ENCODE peak calls at places on chromosomes 11 and 22, in seven cellular contexts. P, E, L, O, T, B and I are unnamed samples.
A peak's percentile ranks its signal among the peaks of the same experiment; 100 is the strongest.

GRCh38 chr11:117535201-117535869 is 207.7 kb downstream of the CEP164 start:
- DNase-seq in P (no peak), E (no peak), L (no peak), O (no peak), T (no peak), B (no peak), I (no peak)

GRCh38 chr11:57764527-57764926 is 2.9 kb downstream of the CTNND1 start:
- DNase-seq in P (no peak), E (no peak), L (no peak), O (no peak), T (peak; percentile 31), B (no peak), I (no peak)

GRCh38 chr11:32374261-32374711 is 61.1 kb downstream of the WT1 start:
- DNase-seq in P (peak; percentile 15), E (peak; percentile 33), L (peak; percentile 88), O (peak; percentile 46), T (peak; percentile 52), B (peak; percentile 79), I (peak; percentile 83)

GRCh38 chr22:32854351-32854804 is 52.9 kb downstream of the TIMP3 start:
- DNase-seq in P (no peak), E (no peak), L (no peak), O (no peak), T (peak; percentile 15), B (no peak), I (no peak)

GRCh38 chr22:46934746-46935491 is 172.5 kb downstream of the TBC1D22A start:
- DNase-seq in P (peak; percentile 98), E (no peak), L (peak; percentile 74), O (no peak), T (peak; percentile 98), B (peak; percentile 86), I (no peak)

GRCh38 chr11:125082611-125083311 is 19.7 kb downstream of the SLC37A2 start:
- DNase-seq in P (peak; percentile 88), E (no peak), L (no peak), O (no peak), T (peak; percentile 95), B (no peak), I (no peak)

GRCh38 chr11:44005076-44005800 is 42.5 kb upstream of the ACCSL start:
- DNase-seq in P (no peak), E (peak; percentile 52), L (no peak), O (no peak), T (no peak), B (no peak), I (no peak)

GRCh38 chr11:120224872-120225371 is 14.1 kb downstream of the OAF start:
- DNase-seq in P (no peak), E (no peak), L (no peak), O (no peak), T (no peak), B (no peak), I (no peak)

GRCh38 chr11:65787649-65788622 is 1.1 kb downstream of the OVOL1 start:
- DNase-seq in P (no peak), E (no peak), L (peak; percentile 66), O (peak; percentile 47), T (no peak), B (no peak), I (peak; percentile 86)

GRCh38 chr11:47143322-47143721 is 33.4 kb downstream of the ARFGAP2 start:
- DNase-seq in P (peak; percentile 97), E (no peak), L (peak; percentile 85), O (no peak), T (peak; percentile 91), B (peak; percentile 78), I (no peak)

GRCh38 chr22:21041937-21042336 is 3.8 kb upstream of the LRRC74B start:
- DNase-seq in P (peak; percentile 76), E (no peak), L (no peak), O (no peak), T (peak; percentile 17), B (no peak), I (no peak)

GRCh38 chr11:127110542-127110941 is 110.0 kb upstream of the KIRREL3 start:
- DNase-seq in P (no peak), E (no peak), L (no peak), O (no peak), T (no peak), B (no peak), I (no peak)

GRCh38 chr11:405323-405975 is 9.3 kb downstream of the SIGIRR start:
- DNase-seq in P (no peak), E (no peak), L (no peak), O (no peak), T (no peak), B (no peak), I (no peak)

GRCh38 chr11:111097191-111097590 is 148.3 kb upstream of the POU2AF2 start:
- DNase-seq in P (peak; percentile 62), E (no peak), L (peak; percentile 78), O (no peak), T (peak; percentile 32), B (peak; percentile 58), I (peak; percentile 90)

GRCh38 chr11:126756416-126756815 is 244.2 kb downstream of the KIRREL3 start:
- DNase-seq in P (no peak), E (no peak), L (no peak), O (no peak), T (no peak), B (no peak), I (no peak)

GRCh38 chr11:47399860-47400812 is 8.3 kb upstream of the SLC39A13 start:
- DNase-seq in P (no peak), E (no peak), L (peak; percentile 76), O (no peak), T (no peak), B (no peak), I (peak; percentile 72)

GRCh38 chr11:117834838-117835443 is 10.4 kb upstream of the FXYD2 start:
- DNase-seq in P (no peak), E (no peak), L (no peak), O (no peak), T (no peak), B (no peak), I (no peak)

GRCh38 chr22:36612458-36612857 is 83.5 kb upstream of the EIF3D start:
- DNase-seq in P (peak; percentile 41), E (no peak), L (no peak), O (no peak), T (no peak), B (no peak), I (no peak)

GRCh38 chr11:74723511-74723910 is 7.7 kb downstream of the CHRDL2 start:
- DNase-seq in P (no peak), E (no peak), L (no peak), O (no peak), T (no peak), B (no peak), I (no peak)

GRCh38 chr11:67055812-67056211 is 835 bp upstream of the RHOD start:
- DNase-seq in P (peak; percentile 15), E (no peak), L (no peak), O (no peak), T (no peak), B (peak; percentile 78), I (no peak)

GRCh38 chr22:41687901-41688364 is 734 bp downstream of the SNU13 start:
- DNase-seq in P (peak; percentile 22), E (no peak), L (peak; percentile 59), O (no peak), T (peak; percentile 59), B (no peak), I (no peak)

GRCh38 chr22:41968601-41969000 is 642 bp upstream of the SEPTIN3 start:
- DNase-seq in P (peak; percentile 42), E (no peak), L (no peak), O (no peak), T (no peak), B (peak; percentile 42), I (no peak)

GRCh38 chr22:22322792-22323191 is 78.2 kb downstream of the VPREB1 start:
- DNase-seq in P (no peak), E (no peak), L (no peak), O (no peak), T (no peak), B (no peak), I (no peak)

DNA sequence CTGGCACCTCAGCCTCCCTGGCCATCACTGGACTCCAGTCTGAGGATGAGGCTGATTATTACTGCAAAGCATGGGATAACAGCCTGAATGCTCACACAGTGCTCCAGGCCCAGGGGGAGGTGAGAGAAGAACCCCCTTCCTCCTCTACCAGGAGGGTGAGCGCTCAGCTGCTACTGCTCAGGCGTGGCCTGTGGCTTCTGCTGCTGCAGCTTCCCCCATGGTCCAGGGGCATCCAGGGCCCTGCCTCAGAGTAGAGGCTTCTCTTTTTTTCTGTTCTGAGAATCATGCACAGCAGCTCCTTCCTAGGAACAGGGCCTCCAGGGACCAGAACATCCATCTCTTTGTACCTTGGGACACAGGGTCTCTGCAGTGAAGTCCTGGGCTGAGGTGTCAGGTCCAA is 83.1 kb downstream of the VPREB1 start:
- DNase-seq in P (no peak), E (no peak), L (no peak), O (no peak), T (no peak), B (no peak), I (no peak)
- H3K23ac ChIP-seq in P (no peak overlapping the region), E (no peak overlapping the region), L (no peak overlapping the region), O (no peak overlapping the region), T (no peak overlapping the region), B (no peak overlapping the region), I (no peak overlapping the region)

DNA sequence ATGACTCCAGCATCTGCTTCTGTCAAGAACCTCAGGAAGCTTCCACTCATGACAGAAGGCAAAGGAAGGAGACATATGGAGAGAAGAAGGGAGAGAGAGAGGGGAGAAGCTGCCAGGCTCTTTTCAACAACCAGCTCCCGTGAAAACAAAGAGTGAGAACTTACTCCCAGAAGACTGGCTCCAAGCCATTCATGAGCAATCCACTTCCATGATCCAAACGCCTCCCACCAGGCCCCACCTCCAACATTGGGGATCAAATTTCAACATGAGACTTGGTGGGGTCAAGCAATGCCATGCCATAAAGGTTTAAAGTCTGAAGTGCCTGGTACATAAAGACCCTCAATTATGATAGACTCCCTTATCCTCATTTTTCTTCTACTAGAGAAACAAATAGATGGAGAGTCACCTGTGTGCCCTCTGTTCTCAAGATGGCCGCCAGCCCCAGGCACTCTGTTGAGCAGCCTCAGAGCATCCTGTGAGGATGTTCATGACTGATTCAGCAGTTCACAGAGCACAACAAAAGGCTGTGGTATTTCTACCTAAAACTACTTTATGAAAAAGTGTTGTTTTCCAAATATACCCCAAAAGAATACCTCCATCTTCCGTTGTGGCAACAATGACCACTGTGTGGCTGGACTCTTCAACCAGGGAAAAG is 69.0 kb upstream of the CRTAM start:
- DNase-seq in P (peak; percentile 61), E (no peak), L (no peak), O (no peak), T (no peak), B (no peak), I (no peak)
- H3K23ac ChIP-seq in P (no peak overlapping the region), E (no peak overlapping the region), L (no peak overlapping the region), O (no peak overlapping the region), T (no peak overlapping the region), B (no peak overlapping the region), I (no peak overlapping the region)

GRCh38 chr11:91085985-91086384 is 863.1 kb upstream of the CHORDC1 start:
- DNase-seq in P (no peak), E (no peak), L (no peak), O (no peak), T (no peak), B (no peak), I (no peak)
- H3K23ac ChIP-seq in P (no peak overlapping the region), E (no peak overlapping the region), L (no peak overlapping the region), O (no peak overlapping the region), T (no peak overlapping the region), B (no peak overlapping the region), I (no peak overlapping the region)

GRCh38 chr11:19696904-19697303 is 15.7 kb upstream of the NAV2 start:
- DNase-seq in P (no peak), E (no peak), L (no peak), O (no peak), T (no peak), B (no peak), I (no peak)
- H3K23ac ChIP-seq in P (no peak overlapping the region), E (no peak overlapping the region), L (no peak overlapping the region), O (no peak overlapping the region), T (no peak overlapping the region), B (no peak overlapping the region), I (no peak overlapping the region)